ENCODE peak calls at places on chromosomes 13 and 19, in seven cellular contexts. Q is PC-3, E is GM23338, I is MM.1S, M is PC-9, U is SK-N-SH, G is GM23248. F is an unnamed sample.

GRCh38 chr19:7857727-7858701 is 16.2 kb downstream of the PRR36 start:
- DNase-seq in Q (no peak), E (peak; percentile 93), I (no peak), M (no peak), U (no peak), G (no peak), F (peak; percentile 90)

GRCh38 chr19:47122359-47123335 is 8.0 kb upstream of the SAE1 start:
- DNase-seq in Q (peak; percentile 69), E (no peak), I (no peak), M (peak; percentile 42), U (no peak), G (peak; percentile 84), F (no peak)

GRCh38 chr13:60922526-60923231 is 493.0 kb downstream of the PCDH20 start:
- DNase-seq in Q (no peak), E (no peak), I (no peak), M (no peak), U (no peak), G (no peak), F (no peak)

GRCh38 chr13:49516467-49516866 is 20.7 kb downstream of the PHF11 start:
- DNase-seq in Q (no peak), E (no peak), I (no peak), M (no peak), U (no peak), G (no peak), F (no peak)

GRCh38 chr13:28679628-28680027 is 20.7 kb downstream of the POMP start:
- DNase-seq in Q (peak; percentile 35), E (peak; percentile 42), I (no peak), M (no peak), U (no peak), G (peak; percentile 61), F (no peak)

GRCh38 chr19:16435999-16436650 is 35.6 kb downstream of the EPS15L1 start:
- DNase-seq in Q (no peak), E (no peak), I (peak; percentile 73), M (no peak), U (no peak), G (no peak), F (no peak)

GRCh38 chr19:17831419-17831888 is 10.1 kb upstream of the INSL3 start:
- DNase-seq in Q (no peak), E (peak; percentile 60), I (no peak), M (peak; percentile 19), U (no peak), G (no peak), F (peak; percentile 49)

GRCh38 chr13:83877901-83878300 is 4.4 kb downstream of the SLITRK1 start:
- DNase-seq in Q (no peak), E (peak; percentile 42), I (no peak), M (no peak), U (no peak), G (no peak), F (peak; percentile 73)

GRCh38 chr13:113814435-113814821 is 49.4 kb downstream of the GAS6 start:
- DNase-seq in Q (peak; percentile 22), E (no peak), I (no peak), M (peak; percentile 86), U (no peak), G (peak; percentile 46), F (no peak)

GRCh38 chr19:18330865-18331264 is 8.0 kb upstream of the LSM4 start:
- DNase-seq in Q (no peak), E (no peak), I (no peak), M (no peak), U (no peak), G (no peak), F (no peak)

GRCh38 chr13:60765700-60766411 is 368.8 kb downstream of the TDRD3 start:
- DNase-seq in Q (peak; percentile 62), E (no peak), I (no peak), M (peak; percentile 11), U (no peak), G (no peak), F (no peak)

GRCh38 chr19:29084266-29084665 is 128.7 kb downstream of the UQCRFS1 start:
- DNase-seq in Q (peak; percentile 1), E (peak; percentile 66), I (no peak), M (no peak), U (peak; percentile 49), G (peak; percentile 62), F (peak; percentile 46)

GRCh38 chr13:110511509-110512181 is 49.9 kb downstream of the RAB20 start:
- DNase-seq in Q (no peak), E (peak; percentile 32), I (no peak), M (no peak), U (no peak), G (no peak), F (no peak)

GRCh38 chr19:47550129-47550528 is 22.8 kb downstream of the ZNF541 start:
- DNase-seq in Q (no peak), E (no peak), I (no peak), M (no peak), U (no peak), G (no peak), F (no peak)

GRCh38 chr13:46211521-46212351 is at the start of gene LRRC63:
- DNase-seq in Q (peak; percentile 61), E (peak; percentile 81), I (peak; percentile 72), M (peak; percentile 61), U (peak; percentile 91), G (peak; percentile 70), F (peak; percentile 87)

DNA sequence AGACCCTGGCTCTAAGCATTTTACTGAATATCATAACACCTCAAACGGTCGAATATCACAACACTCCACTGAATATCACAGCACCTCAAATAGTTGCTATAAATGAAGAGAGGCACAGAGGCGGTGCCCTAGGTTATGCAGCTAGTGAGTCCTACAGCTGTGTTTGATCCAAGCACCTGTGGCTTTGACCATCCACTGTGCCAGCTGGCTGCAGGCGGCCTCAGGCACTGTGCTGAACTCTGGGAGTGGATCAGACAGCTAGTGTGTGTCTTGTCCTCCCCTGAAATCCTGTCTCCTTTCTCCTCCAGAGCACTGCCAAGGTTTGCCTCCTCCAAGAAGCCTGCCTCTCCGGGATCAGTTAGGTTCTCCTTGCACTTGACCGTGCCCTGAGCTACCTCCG is 7.3 kb downstream of the NOSIP start:
- DNase-seq in Q (no peak), E (no peak), I (no peak), M (no peak), U (no peak), G (no peak), F (no peak)
- H3K4me1 ChIP-seq in Q (peaks cover 8% of the 10 kb centered on the region), E (peaks cover 13% of the 10 kb centered on the region), I (peaks cover 6% of the 10 kb centered on the region), M (no peaks in the 10 kb centered on the region), U (peaks cover 7% of the 10 kb centered on the region), G (peaks cover 3% of the 10 kb centered on the region), F (no peaks in the 10 kb centered on the region)

GRCh38 chr19:49338023-49338677 is 2.9 kb downstream of the CD37 start:
- DNase-seq in Q (no peak), E (peak; percentile 74), I (no peak), M (no peak), U (no peak), G (no peak), F (peak; percentile 64)
- H3F3A ChIP-seq in Q (no peaks in the 10 kb centered on the region), E (peaks cover 10% of the 10 kb centered on the region), I (no peaks in the 10 kb centered on the region), M (no peaks in the 10 kb centered on the region), U (peaks cover 2% of the 10 kb centered on the region), G (no peaks in the 10 kb centered on the region), F (peaks cover 48% of the 10 kb centered on the region)

GRCh38 chr13:43196171-43196611 is 172.8 kb downstream of the DNAJC15 start:
- DNase-seq in Q (no peak), E (no peak), I (no peak), M (no peak), U (peak; percentile 70), G (peak; percentile 16), F (no peak)
- H4K20me1 ChIP-seq in Q (no peaks in the 10 kb centered on the region), E (no peaks in the 10 kb centered on the region), I (no peaks in the 10 kb centered on the region), M (no peaks in the 10 kb centered on the region), U (no peaks in the 10 kb centered on the region), G (no peaks in the 10 kb centered on the region), F (no peaks in the 10 kb centered on the region)

DNA sequence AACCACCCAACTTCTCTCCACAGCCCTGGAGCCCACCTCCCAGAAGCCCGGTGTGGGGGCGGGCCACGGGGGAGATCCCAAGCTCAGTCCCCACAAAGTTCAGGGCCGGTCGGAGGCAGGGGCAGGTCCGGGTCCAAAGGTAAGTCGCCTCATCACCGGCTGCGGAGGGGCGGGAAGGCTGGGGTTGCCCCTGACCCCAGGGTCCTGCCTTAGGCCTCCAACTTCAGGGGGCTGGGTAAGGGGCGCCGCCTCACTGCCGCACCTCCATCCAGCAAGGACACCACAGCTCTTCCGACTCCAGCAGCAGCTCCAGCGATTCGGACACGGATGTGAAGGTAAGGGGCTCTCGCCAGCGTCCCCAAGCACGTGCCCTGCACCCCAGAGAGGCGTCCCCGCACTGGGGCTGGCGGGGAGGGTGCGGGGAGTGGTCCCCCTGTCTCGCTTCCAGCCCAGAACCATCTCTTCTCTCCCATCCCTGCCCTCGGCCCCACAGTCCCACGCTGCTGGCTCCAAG is 358 bp downstream of the C19orf33 start:
- DNase-seq in Q (no peak), E (peak; percentile 52), I (no peak), M (no peak), U (no peak), G (no peak), F (no peak)
- H3K4me1 ChIP-seq in Q (peaks cover 32% of the 10 kb centered on the region), E (peaks cover 17% of the 10 kb centered on the region), I (no peaks in the 10 kb centered on the region), M (peaks cover 39% of the 10 kb centered on the region), U (no peaks in the 10 kb centered on the region), G (peaks cover 11% of the 10 kb centered on the region), F (peaks cover 5% of the 10 kb centered on the region)